ENCODE peak calls at places on chromosomes 5 and 9, in five cellular contexts. A is Calu3, V is stromal cell of bone marrow, X is lower lobe of right lung, S is fibroblast of mammary gland. D is an unnamed sample.

GRCh38 chr5:112594941-112595340 is 142.7 kb upstream of the APC start:
- DNase-seq in S (no peak), X (no peak), V (no peak), A (no peak), D (no peak)

GRCh38 chr9:68979538-68980314 is 34.2 kb downstream of the PRKACG start:
- DNase-seq in A (no peak), V (no peak), S (no peak), X (no peak), D (peak)

GRCh38 chr9:134222018-134222573 is 57.7 kb upstream of the RNU6ATAC start:
- DNase-seq in V (no peak), X (peak), S (no peak), A (no peak), D (no peak)

GRCh38 chr5:177023247-177023703 is 779 bp downstream of the ZNF346 start:
- DNase-seq in V (no peak), S (no peak), X (no peak), A (peak), D (peak)

GRCh38 chr9:87687207-87687606 is 38.7 kb upstream of the CTSL start:
- DNase-seq in X (no peak), S (no peak), V (no peak), A (no peak), D (no peak)

GRCh38 chr5:14665110-14665822 is 748 bp downstream of the OTULIN start:
- DNase-seq in X (peak), V (no peak), S (peak), A (peak), D (peak)

GRCh38 chr9:69045821-69046220 is 10.3 kb downstream of the FXN start:
- DNase-seq in S (no peak), A (no peak), X (no peak), V (no peak), D (no peak)

GRCh38 chr5:180644825-180645608 is 4.4 kb downstream of the FLT4 start:
- DNase-seq in X (no peak), A (no peak), V (no peak), S (no peak), D (peak)

GRCh38 chr5:97167435-97167834 is 15.6 kb downstream of the RIOK2 start:
- DNase-seq in X (no peak), V (no peak), S (no peak), A (no peak), D (no peak)

GRCh38 chr5:2530609-2531008 is 220.9 kb downstream of the IRX2 start:
- DNase-seq in V (no peak), A (no peak), S (no peak), X (no peak), D (no peak)

GRCh38 chr5:129460121-129460950 is at the start of gene ADAMTS19:
- DNase-seq in V (peak), X (no peak), S (peak), A (peak), D (peak)

GRCh38 chr5:93189707-93190120 is 391.3 kb downstream of the NR2F1-AS1 start:
- DNase-seq in S (peak), A (no peak), X (no peak), V (peak), D (no peak)

GRCh38 chr9:4371108-4371507 is 71.2 kb upstream of the GLIS3 start:
- DNase-seq in V (peak), A (no peak), S (peak), X (no peak), D (no peak)

GRCh38 chr5:127671218-127671617 is 22.3 kb downstream of the CTXN3 start:
- DNase-seq in A (no peak), V (no peak), S (peak), X (no peak), D (no peak)

GRCh38 chr9:136416427-136416826 is 6.0 kb downstream of the PMPCA start:
- DNase-seq in V (no peak), A (no peak), X (no peak), S (peak), D (no peak)

GRCh38 chr5:146906803-146907202 is 28.2 kb upstream of the PPP2R2B start:
- DNase-seq in A (peak), S (no peak), V (no peak), X (no peak), D (peak)

GRCh38 chr9:122816163-122816867 is 12.1 kb downstream of the PDCL start:
- DNase-seq in S (no peak), X (peak), A (no peak), V (no peak), D (no peak)

GRCh38 chr5:95915999-95916686 is 45.5 kb downstream of the ELL2 start:
- DNase-seq in V (no peak), A (no peak), S (no peak), X (no peak), D (no peak)

GRCh38 chr5:135493406-135494180 is 41.4 kb upstream of the TIFAB start:
- DNase-seq in X (no peak), V (peak), S (peak), A (no peak), D (no peak)

GRCh38 chr9:87578625-87579024 is 81.0 kb downstream of the DAPK1 start:
- DNase-seq in V (no peak), S (no peak), X (no peak), A (no peak), D (no peak)

GRCh38 chr5:96648598-96648997 is 13.6 kb upstream of the CAST start:
- DNase-seq in V (no peak), X (no peak), A (no peak), S (peak), D (no peak)

GRCh38 chr5:76408104-76408644 is 5.1 kb downstream of the IQGAP2 start:
- DNase-seq in S (no peak), A (no peak), X (no peak), V (no peak), D (no peak)

GRCh38 chr9:131672451-131672850 is 67.4 kb downstream of the RAPGEF1 start:
- DNase-seq in S (no peak), A (no peak), V (no peak), X (no peak), D (no peak)